ENCODE peak calls at places on chromosomes 4 and X, in ten cellular contexts. R is GM04504; M is sigmoid colon; U is CD4-positive, alpha-beta T cell; T is activated gamma-delta T cell treated with Interleukin-2 at 50 U/mL for 16 hours; H is naive thymus-derived CD8-positive, alpha-beta T cell; B is fibroblast of lung; L is cardiac fibroblast; V is T follicular helper cell; Z is lower lobe of right lung. K is an unnamed sample.

GRCh38 chrX:70508296-70508911 is 63.8 kb downstream of the DLG3 start:
- DNase-seq in Z (no peak), B (no peak), H (no peak), R (no peak), U (no peak), L (peak; percentile 22), V (no peak), M (no peak), T (no peak), K (no peak)

GRCh38 chr4:67713531-67714247 is 12.7 kb upstream of the UBA6 start:
- DNase-seq in T (no peak), U (no peak), M (no peak), L (peak; percentile 71), B (peak; percentile 17), V (no peak), Z (no peak), R (no peak), H (no peak), K (no peak)

GRCh38 chr4:20403846-20404245 is 152.1 kb downstream of the SLIT2 start:
- DNase-seq in B (no peak), H (no peak), V (no peak), L (no peak), Z (no peak), R (no peak), M (no peak), T (no peak), U (no peak), K (no peak)

GRCh38 chr4:104629601-104630000 is 134.9 kb upstream of the CXXC4 start:
- DNase-seq in M (no peak), T (no peak), Z (no peak), H (no peak), U (no peak), R (no peak), V (no peak), B (no peak), L (no peak), K (no peak)

GRCh38 chrX:7147978-7148824 is at the start of gene PUDP:
- DNase-seq in M (peak; percentile 94), B (peak; percentile 77), L (peak; percentile 73), Z (peak; percentile 91), T (peak; percentile 88), R (peak; percentile 77), U (peak; percentile 77), V (peak; percentile 86), H (peak; percentile 83), K (peak; percentile 69)

GRCh38 chrX:68727696-68728095 is 80.2 kb downstream of the STARD8 start:
- DNase-seq in H (no peak), B (no peak), U (no peak), M (peak; percentile 14), R (no peak), L (no peak), V (no peak), Z (no peak), T (no peak), K (no peak)

GRCh38 chr4:139522457-139522856 is 33.6 kb downstream of the SETD7 start:
- DNase-seq in R (no peak), L (no peak), M (no peak), T (no peak), U (no peak), B (no peak), H (no peak), V (no peak), Z (no peak), K (no peak)

GRCh38 chrX:123422875-123423274 is 238.8 kb downstream of the GRIA3 start:
- DNase-seq in H (no peak), Z (no peak), M (no peak), V (no peak), U (no peak), B (peak; percentile 44), T (no peak), L (peak; percentile 52), R (no peak), K (no peak)

GRCh38 chr4:120960868-120961267 is 38.3 kb upstream of the PRDM5 start:
- DNase-seq in B (no peak), T (no peak), M (no peak), R (no peak), L (no peak), U (no peak), H (no peak), Z (no peak), V (no peak), K (no peak)

GRCh38 chr4:67879486-67879885 is 4.3 kb downstream of the TMPRSS11D start:
- DNase-seq in B (no peak), H (no peak), U (no peak), Z (no peak), T (no peak), M (no peak), L (no peak), R (no peak), V (no peak), K (no peak)

GRCh38 chr4:54550415-54551171 is 107.2 kb upstream of the KIT start:
- DNase-seq in L (peak; percentile 48), Z (no peak), B (peak; percentile 33), U (no peak), H (no peak), M (no peak), R (no peak), T (no peak), V (no peak), K (no peak)

GRCh38 chrX:132692526-132692925 is 203.7 kb upstream of the MBNL3 start:
- DNase-seq in Z (no peak), V (no peak), M (no peak), T (no peak), B (no peak), R (no peak), L (no peak), U (no peak), H (no peak), K (no peak)

GRCh38 chr4:52425751-52426326 is 233.3 kb downstream of the USP46 start:
- DNase-seq in U (no peak), L (no peak), R (no peak), T (no peak), M (no peak), Z (no peak), H (no peak), V (no peak), B (no peak), K (no peak)

GRCh38 chrX:49040376-49040955 is 2.7 kb downstream of the TFE3 start:
- DNase-seq in H (no peak), R (no peak), U (no peak), Z (no peak), B (peak; percentile 23), V (no peak), L (peak; percentile 59), M (no peak), T (no peak), K (no peak)

GRCh38 chr4:158315706-158316105 is 105.4 kb downstream of the TMEM144 start:
- DNase-seq in B (peak; percentile 85), H (no peak), U (no peak), Z (no peak), R (peak; percentile 38), M (no peak), L (peak; percentile 85), T (no peak), V (no peak), K (no peak)

GRCh38 chr4:145347684-145348083 is 134.0 kb upstream of the SMAD1 start:
- DNase-seq in M (no peak), H (no peak), U (no peak), Z (no peak), T (no peak), V (no peak), B (peak; percentile 26), L (no peak), R (no peak), K (no peak)

GRCh38 chrX:112834016-112834855 is 6.4 kb downstream of the AMOT start:
- DNase-seq in H (no peak), Z (no peak), M (no peak), L (peak; percentile 2), R (peak; percentile 64), U (no peak), T (no peak), V (no peak), B (peak; percentile 66), K (no peak)

GRCh38 chrX:135484636-135485289 is 35.7 kb upstream of the INTS6L start:
- DNase-seq in U (no peak), L (peak; percentile 61), V (no peak), Z (no peak), T (no peak), M (no peak), R (peak; percentile 12), H (peak; percentile 5), B (peak; percentile 67), K (no peak)

GRCh38 chr4:76430519-76431388 is 4.3 kb upstream of the SHROOM3 start:
- DNase-seq in L (peak; percentile 77), T (no peak), H (no peak), B (peak; percentile 77), V (no peak), U (no peak), Z (no peak), M (no peak), R (peak; percentile 17), K (no peak)

GRCh38 chr4:121145430-121145829 is 18.7 kb downstream of the TNIP3 start:
- DNase-seq in U (no peak), L (no peak), T (no peak), H (no peak), B (no peak), V (no peak), M (no peak), Z (no peak), R (no peak), K (no peak)